ENCODE peak calls at places on chromosome 18, in eight cellular contexts. F is BJ, N is cardiac muscle cell, L is upper lobe of right lung, K is A549, A is ovary, T is right atrium auricular region, C is choroid plexus epithelial cell. B is an unnamed sample.

GRCh38 chr18:57802869-57803118 is 321 bp downstream of the ATP8B1 start:
- DNase-seq in F (no peak), N (no peak), L (no peak), K (no peak), A (no peak), T (no peak), C (no peak), B (no peak)

GRCh38 chr18:23864620-23865019 is 149.9 kb upstream of the TTC39C start:
- DNase-seq in F (no peak), N (no peak), L (no peak), K (no peak), A (no peak), T (no peak), C (no peak), B (no peak)

GRCh38 chr18:55579471-55579870 is 8.5 kb downstream of the TCF4 start:
- DNase-seq in F (no peak), N (peak; percentile 56), L (no peak), K (no peak), A (no peak), T (no peak), C (peak; percentile 54), B (no peak)

GRCh38 chr18:56431551-56431950 is 206.8 kb downstream of the TXNL1 start:
- DNase-seq in F (no peak), N (no peak), L (no peak), K (no peak), A (no peak), T (no peak), C (peak; percentile 6), B (peak; percentile 51)

GRCh38 chr18:3607309-3608098 is 157.5 kb downstream of the TGIF1 start:
- DNase-seq in F (no peak), N (no peak), L (no peak), K (no peak), A (no peak), T (no peak), C (no peak), B (no peak)

GRCh38 chr18:68733693-68734092 is 18.8 kb upstream of the TMX3 start:
- DNase-seq in F (no peak), N (no peak), L (no peak), K (peak; percentile 18), A (no peak), T (no peak), C (peak; percentile 28), B (no peak)

GRCh38 chr18:60445341-60445740 is 72.8 kb upstream of the MC4R start:
- DNase-seq in F (no peak), N (no peak), L (no peak), K (no peak), A (no peak), T (no peak), C (peak; percentile 37), B (no peak)

GRCh38 chr18:44758821-44759624 is 78.3 kb downstream of the SETBP1 start:
- DNase-seq in F (no peak), N (no peak), L (no peak), K (no peak), A (no peak), T (no peak), C (no peak), B (no peak)

GRCh38 chr18:400466-400865 is 100.0 kb downstream of the COLEC12 start:
- DNase-seq in F (peak; percentile 85), N (peak; percentile 89), L (no peak), K (no peak), A (no peak), T (no peak), C (peak; percentile 95), B (no peak)

GRCh38 chr18:54558609-54559585 is 32.1 kb upstream of the DYNAP start:
- DNase-seq in F (no peak), N (peak; percentile 40), L (no peak), K (peak; percentile 16), A (no peak), T (no peak), C (peak; percentile 51), B (no peak)

GRCh38 chr18:40283560-40283959 is 1671.5 kb upstream of the PIK3C3 start:
- DNase-seq in F (no peak), N (no peak), L (no peak), K (no peak), A (no peak), T (no peak), C (no peak), B (no peak)

GRCh38 chr18:25230658-25231326 is 121.2 kb downstream of the ZNF521 start:
- DNase-seq in F (peak; percentile 67), N (peak; percentile 93), L (no peak), K (peak; percentile 0), A (peak; percentile 82), T (peak; percentile 93), C (peak; percentile 80), B (no peak)
- H3K4me3 ChIP-seq in F (no peak overlapping the region), N (no peak overlapping the region), L (peak overlapping the region; percentile 1), K (no peak overlapping the region), A (peak overlapping the region; percentile 10), T (no peak overlapping the region), C (no peak overlapping the region), B (no peak overlapping the region)

GRCh38 chr18:36212301-36212977 is 25.1 kb downstream of the MOCOS start:
- DNase-seq in F (no peak), N (peak; percentile 66), L (no peak), K (no peak), A (peak; percentile 75), T (no peak), C (peak; percentile 55), B (no peak)
- TF ChIP-seq CTCF in F (peak; percentile 28), N (peak; percentile 38), L (no peak), K (no peak), A (no peak), T (no peak), C (peak; percentile 47), B (no peak)

GRCh38 chr18:70290482-70291294 is 1.8 kb downstream of the SOCS6 start:
- DNase-seq in F (no peak), N (no peak), L (no peak), K (peak; percentile 44), A (no peak), T (no peak), C (no peak), B (no peak)
- H3K4me3 ChIP-seq in F (peak overlapping the region; percentile 66), N (peak overlapping the region; percentile 99), L (peak overlapping the region; percentile 67), K (peak overlapping the region; percentile 89), A (peak overlapping the region; percentile 78), T (peak overlapping the region; percentile 77), C (peak overlapping the region; percentile 75), B (peak overlapping the region; percentile 59)

GRCh38 chr18:78928076-78928475 is 51.5 kb upstream of the SALL3 start:
- DNase-seq in F (no peak), N (no peak), L (peak; percentile 29), K (no peak), A (no peak), T (no peak), C (no peak), B (no peak)
- TF ChIP-seq CTCF in F (no peak), N (no peak), L (no peak), K (no peak), A (no peak), T (no peak), C (no peak), B (no peak)

DNA sequence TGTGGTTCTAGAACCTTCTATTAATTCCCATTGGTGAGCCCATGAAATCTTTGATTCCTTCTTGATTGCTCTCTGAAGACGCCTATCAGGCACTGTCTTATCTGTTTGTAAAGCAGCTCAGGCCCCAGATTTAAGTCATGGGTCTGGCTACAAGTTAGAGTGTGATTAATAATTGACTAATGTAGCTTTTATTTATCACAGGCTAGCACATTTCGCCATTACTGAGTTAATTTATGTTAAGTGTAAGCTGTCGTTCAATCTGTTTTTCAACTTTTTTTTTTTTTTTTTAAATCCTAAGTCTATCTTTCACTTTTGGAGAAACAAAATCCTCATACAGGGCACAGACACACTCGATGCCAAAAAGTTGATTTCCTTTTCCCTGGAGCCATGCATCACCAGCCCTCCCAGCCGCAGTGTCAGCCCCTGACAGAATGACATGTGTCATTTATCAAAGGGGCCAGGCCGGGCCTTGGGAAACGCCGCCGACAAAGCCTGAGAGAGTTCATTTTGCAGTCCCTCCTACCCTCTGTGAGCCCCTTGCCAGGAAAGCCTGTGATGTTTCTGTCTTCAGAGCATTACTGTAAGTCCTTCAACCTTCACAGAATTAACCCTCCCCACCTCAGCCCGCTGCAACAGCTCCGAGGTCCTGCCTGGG is 15.8 kb downstream of the TSHZ1 start:
- DNase-seq in F (no peak), N (peak; percentile 13), L (no peak), K (no peak), A (no peak), T (no peak), C (peak; percentile 42), B (no peak)
- H3K4me3 ChIP-seq in F (peak overlapping the region; percentile 6), N (no peak overlapping the region), L (peak overlapping the region; percentile 13), K (no peak overlapping the region), A (peak overlapping the region; percentile 10), T (peak overlapping the region; percentile 36), C (peak overlapping the region; percentile 40), B (peak overlapping the region; percentile 9)

DNA sequence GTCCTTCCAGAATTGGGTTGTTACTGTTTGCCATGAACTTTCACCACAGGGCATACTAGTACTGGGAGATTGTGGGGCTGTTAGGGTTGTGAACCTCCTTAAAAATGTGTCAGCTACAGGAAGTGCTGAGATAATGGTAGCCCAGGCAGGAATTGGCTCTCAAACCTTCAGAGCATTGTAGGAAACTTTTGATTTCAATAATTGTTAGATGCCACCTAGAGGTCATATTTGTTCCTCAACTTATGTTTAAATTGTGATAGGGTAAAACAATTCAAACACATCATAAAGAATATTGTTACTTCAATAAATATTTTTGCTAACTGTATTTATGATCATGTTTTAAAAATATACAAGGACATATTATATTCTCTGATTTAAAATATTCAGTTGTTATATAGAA is 594.6 kb downstream of the ADCYAP1 start:
- DNase-seq in F (no peak), N (peak; percentile 30), L (no peak), K (no peak), A (no peak), T (no peak), C (no peak), B (no peak)
- TF ChIP-seq CTCF in F (no peak), N (peak; percentile 14), L (no peak), K (no peak), A (no peak), T (no peak), C (no peak), B (no peak)

GRCh38 chr18:22347624-22348511 is 69.8 kb downstream of the CTAGE1 start:
- DNase-seq in F (no peak), N (peak; percentile 57), L (peak; percentile 67), K (no peak), A (peak; percentile 71), T (no peak), C (peak; percentile 50), B (no peak)
- H3K4me3 ChIP-seq in F (peak overlapping the region; percentile 28), N (peak overlapping the region; percentile 47), L (peak overlapping the region; percentile 56), K (peak overlapping the region; percentile 53), A (peak overlapping the region; percentile 66), T (peak overlapping the region; percentile 58), C (peak overlapping the region; percentile 61), B (peak overlapping the region; percentile 46)

GRCh38 chr18:75273817-75274216 is 63.2 kb downstream of the TSHZ1 start:
- DNase-seq in F (no peak), N (no peak), L (no peak), K (no peak), A (no peak), T (no peak), C (no peak), B (no peak)
- TF ChIP-seq CTCF in F (no peak), N (no peak), L (no peak), K (no peak), A (no peak), T (no peak), C (no peak), B (no peak)

GRCh38 chr18:10453885-10454772 is at the start of gene APCDD1:
- DNase-seq in F (no peak), N (peak; percentile 80), L (peak; percentile 88), K (no peak), A (peak; percentile 92), T (peak; percentile 70), C (no peak), B (no peak)
- H3K4me3 ChIP-seq in F (peak within 1 kb of the TSS; percentile 54), N (peak within 1 kb of the TSS; percentile 85), L (peak within 1 kb of the TSS; percentile 76), K (peak within 1 kb of the TSS; percentile 47), A (peak within 1 kb of the TSS; percentile 71), T (peak within 1 kb of the TSS; percentile 75), C (no peak within 1 kb of the TSS), B (peak within 1 kb of the TSS; percentile 24)